ENCODE peak calls at places on chromosomes 6 and 20, in ten cellular contexts. N is stimulated activated naive CD8-positive, alpha-beta T cell treated with anti-CD3 and anti-CD28 coated beads, Interleukin-15, amount 100 ng/mL, for 72 hours; O is ovary; Y is progenitor cell of endocrine pancreas; L is HT1080; K is GDM1; I is HepG2; E is hypothalamus; D is activated gamma-delta T cell; W is CD4-positive, alpha-beta memory T cell. A is an unnamed sample.

GRCh38 chr6:109455502-109456282 is at the start of gene MICAL1:
- DNase-seq in K (no peak), D (peak), E (no peak), O (peak), W (peak), Y (peak), L (peak), N (peak), I (peak), A (no peak)

GRCh38 chr6:71419954-71420692 is 131.5 kb downstream of the OGFRL1 start:
- DNase-seq in I (no peak), D (peak), N (no peak), O (peak), Y (peak), W (no peak), K (no peak), E (peak), L (no peak), A (peak)

GRCh38 chr6:88248709-88249321 is 82.7 kb upstream of the CNR1 start:
- DNase-seq in K (no peak), O (no peak), W (no peak), I (no peak), D (no peak), Y (no peak), E (no peak), N (no peak), L (no peak), A (no peak)

GRCh38 chr6:148179786-148180185 is 162.9 kb upstream of the SASH1 start:
- DNase-seq in O (no peak), W (no peak), Y (no peak), I (no peak), L (peak), K (no peak), E (no peak), D (no peak), N (no peak), A (no peak)

GRCh38 chr6:1418471-1419191 is 29.3 kb downstream of the FOXF2 start:
- DNase-seq in W (no peak), D (no peak), K (no peak), E (no peak), L (no peak), N (no peak), Y (no peak), O (no peak), I (no peak), A (no peak)

GRCh38 chr6:21426841-21427490 is 166.6 kb upstream of the SOX4 start:
- DNase-seq in E (no peak), K (no peak), L (no peak), O (no peak), N (no peak), Y (no peak), I (no peak), W (no peak), D (no peak), A (no peak)

GRCh38 chr20:32674362-32674789 is 635 bp upstream of the C20orf203 start:
- DNase-seq in N (peak), W (peak), Y (no peak), O (no peak), I (peak), K (peak), D (no peak), E (no peak), L (peak), A (no peak)

GRCh38 chr20:44104807-44105517 is 82.0 kb downstream of the JPH2 start:
- DNase-seq in N (no peak), L (peak), E (no peak), W (no peak), K (no peak), Y (no peak), O (no peak), I (no peak), D (no peak), A (peak)

GRCh38 chr6:137094411-137095008 is 49.7 kb upstream of the IL20RA start:
- DNase-seq in W (peak), D (no peak), E (no peak), K (peak), O (peak), Y (no peak), L (peak), N (peak), I (peak), A (no peak)